ENCODE peak calls at places on chromosomes 12 and 14, in six cellular contexts. I is GM12878, T is upper lobe of left lung, U is esophagus muscularis mucosa, B is Peyer's patch, S is stomach. W is an unnamed sample.

GRCh38 chr12:124387510-124387855 is 92.6 kb downstream of the RFLNA start:
- DNase-seq in I (no peak), T (peak; percentile 72), U (no peak), B (no peak), S (peak; percentile 82), W (peak; percentile 81)

GRCh38 chr12:5085896-5086295 is 42.2 kb downstream of the KCNA5 start:
- DNase-seq in I (no peak), T (no peak), U (no peak), B (no peak), S (no peak), W (no peak)

GRCh38 chr14:104207142-104207845 is 68.9 kb downstream of the KIF26A start:
- DNase-seq in I (no peak), T (no peak), U (no peak), B (no peak), S (no peak), W (no peak)

GRCh38 chr14:90454041-90455000 is 57.5 kb downstream of the CALM1 start:
- DNase-seq in I (no peak), T (peak; percentile 59), U (no peak), B (peak; percentile 90), S (peak; percentile 81), W (peak; percentile 60)

GRCh38 chr12:109115758-109116610 is at the start of gene ACACB:
- DNase-seq in I (no peak), T (peak; percentile 63), U (no peak), B (peak; percentile 83), S (peak; percentile 86), W (peak; percentile 71)

GRCh38 chr12:26445909-26446308 is 250.5 kb downstream of the SSPN start:
- DNase-seq in I (no peak), T (no peak), U (no peak), B (no peak), S (no peak), W (no peak)

GRCh38 chr12:88309546-88309945 is 167.4 kb downstream of the TMTC3 start:
- DNase-seq in I (no peak), T (no peak), U (no peak), B (no peak), S (no peak), W (no peak)

GRCh38 chr12:106085213-106085612 is 53.5 kb downstream of the NUAK1 start:
- DNase-seq in I (no peak), T (no peak), U (no peak), B (no peak), S (no peak), W (no peak)

GRCh38 chr12:45434094-45434493 is 218.2 kb downstream of the ANO6 start:
- DNase-seq in I (no peak), T (no peak), U (no peak), B (no peak), S (no peak), W (no peak)

GRCh38 chr14:65958664-65959562 is 527.3 kb upstream of the CCDC196 start:
- DNase-seq in I (no peak), T (no peak), U (no peak), B (no peak), S (no peak), W (no peak)

GRCh38 chr14:93105362-93105761 is 10.4 kb downstream of the ITPK1 start:
- DNase-seq in I (no peak), T (peak; percentile 89), U (no peak), B (peak; percentile 77), S (peak; percentile 41), W (peak; percentile 68)

GRCh38 chr12:76260390-76260748 is 87.8 kb downstream of the BBS10 start:
- DNase-seq in I (no peak), T (no peak), U (no peak), B (no peak), S (no peak), W (no peak)

GRCh38 chr12:128486951-128487350 is 220.0 kb downstream of the TMEM132C start:
- DNase-seq in I (no peak), T (no peak), U (no peak), B (no peak), S (no peak), W (peak; percentile 10)

GRCh38 chr14:60253649-60254048 is 4.6 kb downstream of the PPM1A start:
- DNase-seq in I (no peak), T (no peak), U (no peak), B (no peak), S (no peak), W (no peak)

GRCh38 chr12:104154286-104154685 is 16.3 kb upstream of the NFYB start:
- DNase-seq in I (no peak), T (no peak), U (no peak), B (no peak), S (no peak), W (no peak)

GRCh38 chr12:75982974-75983660 is 48.5 kb downstream of the PHLDA1 start:
- DNase-seq in I (no peak), T (no peak), U (no peak), B (no peak), S (no peak), W (peak; percentile 26)

GRCh38 chr12:65121049-65121955 is at the start of gene WIF1:
- DNase-seq in I (no peak), T (peak; percentile 49), U (no peak), B (peak; percentile 46), S (peak; percentile 45), W (no peak)

GRCh38 chr14:55170526-55170925 is 20.9 kb downstream of the DLGAP5 start:
- DNase-seq in I (no peak), T (no peak), U (no peak), B (no peak), S (no peak), W (no peak)

GRCh38 chr14:79118291-79118690 is 948.1 kb downstream of the NRXN3 start:
- DNase-seq in I (no peak), T (no peak), U (no peak), B (no peak), S (no peak), W (no peak)

GRCh38 chr12:125889742-125890141 is 824.5 kb downstream of the AACS start:
- DNase-seq in I (no peak), T (no peak), U (no peak), B (no peak), S (no peak), W (no peak)

GRCh38 chr12:124356221-124356620 is 61.3 kb downstream of the RFLNA start:
- DNase-seq in I (no peak), T (no peak), U (no peak), B (no peak), S (no peak), W (no peak)

GRCh38 chr12:12008232-12008850 is 62.4 kb upstream of the BCL2L14 start:
- DNase-seq in I (no peak), T (no peak), U (no peak), B (no peak), S (no peak), W (no peak)

GRCh38 chr14:24952851-24953666 is 96.9 kb downstream of the STXBP6 start:
- DNase-seq in I (no peak), T (no peak), U (no peak), B (no peak), S (no peak), W (no peak)

GRCh38 chr12:114759635-114760034 is 75.7 kb upstream of the TBX3 start:
- DNase-seq in I (no peak), T (no peak), U (no peak), B (no peak), S (no peak), W (no peak)

GRCh38 chr12:95548539-95549391 is 2.5 kb downstream of the USP44 start:
- DNase-seq in I (no peak), T (peak; percentile 60), U (no peak), B (peak; percentile 75), S (peak; percentile 48), W (peak; percentile 61)

GRCh38 chr14:25006031-25006430 is 43.9 kb downstream of the STXBP6 start:
- DNase-seq in I (no peak), T (no peak), U (no peak), B (no peak), S (no peak), W (no peak)

GRCh38 chr12:128266559-128267245 is at the start of gene TMEM132C:
- DNase-seq in I (no peak), T (no peak), U (no peak), B (no peak), S (no peak), W (no peak)

GRCh38 chr12:52053570-52054209 is 2.4 kb downstream of the NR4A1 start:
- DNase-seq in I (no peak), T (no peak), U (no peak), B (no peak), S (peak; percentile 59), W (peak; percentile 55)

GRCh38 chr14:20228681-20229080 is at the start of gene OR11H7:
- DNase-seq in I (no peak), T (no peak), U (no peak), B (no peak), S (no peak), W (no peak)
- H3K9me3 ChIP-seq in I (no peaks in the 10 kb centered on the region), T (peaks cover 11% of the 10 kb centered on the region), U (peaks cover 6% of the 10 kb centered on the region), B (no peaks in the 10 kb centered on the region), S (peaks cover 15% of the 10 kb centered on the region), W (no peaks in the 10 kb centered on the region)

DNA sequence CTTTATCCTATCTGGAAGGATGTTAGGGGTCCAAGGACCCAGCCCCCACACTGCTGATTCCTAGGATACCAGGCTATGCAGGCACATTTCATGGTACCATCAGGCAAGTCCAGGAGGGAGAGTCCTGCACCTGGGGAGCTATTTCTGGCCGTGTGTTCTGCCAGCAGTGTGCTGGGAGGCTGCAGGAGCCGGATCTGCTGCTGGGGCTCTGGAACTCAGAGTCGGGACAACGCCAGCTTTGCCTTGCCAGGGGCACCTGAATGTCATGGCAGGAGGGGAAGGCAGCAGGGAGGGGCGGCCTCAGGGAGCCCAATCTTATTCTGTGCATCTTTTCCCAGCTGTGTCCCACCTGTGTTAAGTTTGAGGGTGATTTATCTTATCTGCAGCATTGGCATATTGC is 17.8 kb downstream of the SRRM4 start:
- DNase-seq in I (no peak), T (no peak), U (no peak), B (no peak), S (no peak), W (no peak)
- TF ChIP-seq POLR2A in I (no peak), T (no peak), U (no peak), B (no peak), S (no peak), W (no peak)

GRCh38 chr12:68012712-68013111 is 23.5 kb downstream of the IFNG-AS1 start:
- DNase-seq in I (peak; percentile 33), T (no peak), U (no peak), B (no peak), S (no peak), W (no peak)

GRCh38 chr12:68020049-68020448 is 30.8 kb downstream of the IFNG-AS1 start:
- DNase-seq in I (no peak), T (no peak), U (no peak), B (no peak), S (no peak), W (no peak)

GRCh38 chr12:68018315-68018714 is 29.1 kb downstream of the IFNG-AS1 start:
- DNase-seq in I (no peak), T (no peak), U (no peak), B (no peak), S (no peak), W (no peak)

GRCh38 chr12:68013181-68013580 is 23.9 kb downstream of the IFNG-AS1 start:
- DNase-seq in I (no peak), T (no peak), U (no peak), B (no peak), S (no peak), W (no peak)

GRCh38 chr12:68016136-68016535 is 26.9 kb downstream of the IFNG-AS1 start:
- DNase-seq in I (no peak), T (no peak), U (no peak), B (no peak), S (no peak), W (no peak)
- H3K27ac ChIP-seq in I (no peak overlapping the region), T (no peak overlapping the region), U (no peak overlapping the region), B (no peak overlapping the region), S (no peak overlapping the region), W (no peak overlapping the region)

GRCh38 chr12:38118632-38119031 is 197.9 kb upstream of the ALG10B start:
- DNase-seq in I (no peak), T (no peak), U (no peak), B (no peak), S (no peak), W (no peak)
- H3K9me3 ChIP-seq in I (no peaks in the 10 kb centered on the region), T (no peaks in the 10 kb centered on the region), U (no peaks in the 10 kb centered on the region), B (no peaks in the 10 kb centered on the region), S (peaks cover 3% of the 10 kb centered on the region), W (no peaks in the 10 kb centered on the region)